ENCODE peak calls at places on chromosomes 2 and 18, in seven cellular contexts. A is stromal cell of bone marrow; M is NCI-H2081; G is hepatic stellate cell; R is amniotic stem cell; S is activated T-cell treated with anti-CD3 and anti-CD28 coated beads, Interleukin-2, amount 50 U/mL, for 72 hours; L is T1000. Q is an unnamed sample.
A peak's percentile ranks its signal among the peaks of the same experiment; 100 is the strongest.

GRCh38 chr2:25168256-25169072 is at the start of gene POMC:
- DNase-seq in G (peak; percentile 17), L (no peak), M (peak; percentile 30), A (peak; percentile 2), S (peak; percentile 57), R (no peak), Q (no peak)

GRCh38 chr18:40413160-40413559 is 1541.9 kb upstream of the PIK3C3 start:
- DNase-seq in R (no peak), S (no peak), G (no peak), M (peak; percentile 75), A (no peak), L (no peak), Q (no peak)

GRCh38 chr2:129930451-129930850 is 49.0 kb upstream of the RAB6C start:
- DNase-seq in G (no peak), A (no peak), M (no peak), S (no peak), L (no peak), R (no peak), Q (no peak)

GRCh38 chr2:63712748-63713147 is 124.0 kb downstream of the MDH1 start:
- DNase-seq in A (peak; percentile 91), M (no peak), S (no peak), R (no peak), G (no peak), L (no peak), Q (no peak)

GRCh38 chr2:55500025-55500424 is 19.5 kb upstream of the CFAP36 start:
- DNase-seq in R (no peak), G (peak; percentile 34), A (peak; percentile 57), S (no peak), L (no peak), M (no peak), Q (no peak)

GRCh38 chr18:3119401-3120323 is 100.1 kb downstream of the MYOM1 start:
- DNase-seq in S (no peak), A (no peak), L (no peak), R (no peak), G (no peak), M (no peak), Q (no peak)

GRCh38 chr18:13703899-13704298 is 22.5 kb downstream of the FAM210A start:
- DNase-seq in M (no peak), A (no peak), G (no peak), S (no peak), L (no peak), R (no peak), Q (no peak)

GRCh38 chr18:58166278-58166844 is 122.3 kb downstream of the NEDD4L start:
- DNase-seq in A (no peak), S (no peak), G (no peak), R (no peak), M (no peak), L (no peak), Q (no peak)

GRCh38 chr2:240642061-240642805 is 17.0 kb downstream of the GPR35 start:
- DNase-seq in G (no peak), L (no peak), M (no peak), R (no peak), S (no peak), A (no peak), Q (no peak)

GRCh38 chr2:240460243-240460630 is 24.8 kb downstream of the GPC1 start:
- DNase-seq in R (no peak), M (no peak), A (no peak), G (no peak), S (peak; percentile 0), L (no peak), Q (no peak)

GRCh38 chr2:240620149-240620731 is 5.0 kb upstream of the GPR35 start:
- DNase-seq in A (no peak), S (no peak), M (no peak), L (no peak), G (no peak), R (no peak), Q (no peak)